ENCODE peak calls at places on chromosomes 4 and X, in seven cellular contexts. V is CD8-positive, alpha-beta memory T cell; B is A673; H is vagina; N is HCT116; Z is tibial artery; T is fibroblast of lung. Y is an unnamed sample.

GRCh38 chr4:6910340-6910959 is 824 bp downstream of the TBC1D14 start:
- DNase-seq in N (no peak), B (peak), Z (no peak), V (no peak), H (no peak), T (no peak), Y (no peak)

GRCh38 chr4:107862658-107863057 is 37.9 kb downstream of the SGMS2 start:
- DNase-seq in N (peak), B (no peak), V (no peak), H (no peak), Z (no peak), T (peak), Y (peak)

GRCh38 chr4:107744532-107744931 is 24.5 kb upstream of the PAPSS1 start:
- DNase-seq in Z (no peak), H (no peak), T (no peak), B (no peak), N (no peak), V (no peak), Y (no peak)

GRCh38 chrX:9197231-9197630 is 163.3 kb upstream of the FAM9B start:
- DNase-seq in N (no peak), H (no peak), Z (no peak), B (no peak), V (no peak), T (peak), Y (no peak)

GRCh38 chr4:101238706-101239105 is 108.6 kb downstream of the PPP3CA start:
- DNase-seq in H (no peak), T (peak), V (no peak), B (peak), Z (no peak), N (no peak), Y (peak)

GRCh38 chr4:3462790-3463415 is at the start of gene DOK7:
- DNase-seq in Z (peak), T (no peak), N (no peak), B (no peak), H (no peak), V (no peak), Y (no peak)

GRCh38 chrX:40201486-40201885 is 103.7 kb upstream of the BCOR start:
- DNase-seq in Z (no peak), H (no peak), B (no peak), N (no peak), T (no peak), V (peak), Y (no peak)

GRCh38 chr4:52250124-52250523 is 199.0 kb downstream of the SPATA18 start:
- DNase-seq in B (peak), H (no peak), Z (peak), T (no peak), N (no peak), V (no peak), Y (no peak)

GRCh38 chr4:33411182-33411581 is 2691.0 kb downstream of the PCDH7 start:
- DNase-seq in B (no peak), Z (no peak), T (peak), N (peak), H (no peak), V (no peak), Y (no peak)

GRCh38 chrX:26851981-26852380 is 611.2 kb downstream of the PPP4R3C start:
- DNase-seq in Z (no peak), V (no peak), B (no peak), T (peak), H (no peak), N (peak), Y (no peak)

GRCh38 chrX:117508021-117508420 is 608.6 kb downstream of the KLHL13 start:
- DNase-seq in H (no peak), N (no peak), T (no peak), Z (no peak), V (no peak), B (no peak), Y (no peak)

GRCh38 chr4:84500386-84501196 is 1.5 kb upstream of the NKX6-1 start:
- DNase-seq in V (no peak), Z (no peak), T (no peak), N (no peak), B (no peak), H (no peak), Y (no peak)

GRCh38 chr4:84501197-84501492 is 2.1 kb upstream of the NKX6-1 start:
- DNase-seq in V (no peak), T (no peak), Z (no peak), B (no peak), N (no peak), H (no peak), Y (no peak)

GRCh38 chr4:84498203-84499026 is 677 bp downstream of the NKX6-1 start:
- DNase-seq in B (peak), N (peak), V (no peak), Z (no peak), T (peak), H (no peak), Y (peak)

GRCh38 chr4:84497835-84498202 is 1.3 kb downstream of the NKX6-1 start:
- DNase-seq in B (no peak), V (no peak), N (no peak), T (no peak), H (no peak), Z (no peak), Y (peak)

GRCh38 chr4:84499065-84499982 is at the start of gene NKX6-1:
- DNase-seq in H (no peak), T (peak), B (peak), Z (peak), V (no peak), N (peak), Y (peak)
- H3K27ac ChIP-seq in H (no peak), T (no peak), B (peak), Z (no peak), V (no peak), N (peak), Y (peak)

GRCh38 chrX:154374361-154375155 is at the start of gene FLNA:
- DNase-seq in V (no peak), N (no peak), H (no peak), B (no peak), Z (peak), T (no peak), Y (no peak)
- H3K4me3 ChIP-seq in V (peak), N (peak), H (peak), B (peak), Z (peak), T (peak), Y (peak)

DNA sequence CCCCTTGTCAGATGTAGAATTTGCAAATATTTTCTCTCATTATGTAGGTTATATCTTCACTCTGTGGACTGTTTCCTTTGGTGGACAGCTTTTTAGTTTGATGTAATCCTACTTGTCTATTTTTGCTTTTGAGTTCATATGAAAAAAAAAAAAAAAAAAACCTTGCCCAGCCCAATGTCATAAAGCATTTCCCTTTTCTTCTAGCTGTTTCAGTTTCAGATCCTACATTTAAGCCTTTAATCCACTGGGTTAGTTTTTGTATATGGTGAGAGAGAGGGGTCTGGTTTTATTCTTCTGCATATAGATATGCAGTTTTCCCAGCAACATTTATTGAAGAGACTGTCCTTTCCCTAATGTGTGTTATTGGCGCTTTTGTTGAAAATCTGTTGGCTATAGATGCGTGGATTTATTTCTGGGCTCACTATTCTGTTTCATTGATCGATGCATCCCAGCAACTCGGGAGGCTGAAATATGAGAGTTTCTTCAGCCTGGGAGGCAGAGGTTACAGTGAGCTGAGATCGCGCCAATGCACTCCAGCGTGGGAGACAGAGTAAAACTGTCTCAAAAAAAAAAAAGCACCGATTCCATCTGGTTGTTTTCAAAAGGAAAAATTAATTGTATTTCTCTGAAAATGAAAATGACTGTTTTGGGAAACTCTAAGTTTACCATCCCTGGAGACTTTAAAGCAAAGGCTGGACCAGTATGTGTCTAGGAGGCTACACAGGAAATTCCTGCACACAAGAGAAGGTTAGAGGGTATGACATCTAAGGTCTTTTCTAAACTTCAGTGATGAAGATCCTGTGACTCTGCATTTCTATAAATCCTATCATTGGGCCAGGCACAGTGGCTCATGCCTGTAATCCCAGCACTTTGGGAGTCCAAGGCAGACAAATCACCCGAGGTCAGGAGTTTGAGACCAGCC is 35.6 kb downstream of the STEEP1 start:
- DNase-seq in N (no peak), Z (no peak), H (no peak), T (no peak), B (no peak), V (no peak), Y (no peak)
- H3K27ac ChIP-seq in N (no peak), Z (no peak), H (no peak), T (no peak), B (no peak), V (no peak), Y (no peak)

DNA sequence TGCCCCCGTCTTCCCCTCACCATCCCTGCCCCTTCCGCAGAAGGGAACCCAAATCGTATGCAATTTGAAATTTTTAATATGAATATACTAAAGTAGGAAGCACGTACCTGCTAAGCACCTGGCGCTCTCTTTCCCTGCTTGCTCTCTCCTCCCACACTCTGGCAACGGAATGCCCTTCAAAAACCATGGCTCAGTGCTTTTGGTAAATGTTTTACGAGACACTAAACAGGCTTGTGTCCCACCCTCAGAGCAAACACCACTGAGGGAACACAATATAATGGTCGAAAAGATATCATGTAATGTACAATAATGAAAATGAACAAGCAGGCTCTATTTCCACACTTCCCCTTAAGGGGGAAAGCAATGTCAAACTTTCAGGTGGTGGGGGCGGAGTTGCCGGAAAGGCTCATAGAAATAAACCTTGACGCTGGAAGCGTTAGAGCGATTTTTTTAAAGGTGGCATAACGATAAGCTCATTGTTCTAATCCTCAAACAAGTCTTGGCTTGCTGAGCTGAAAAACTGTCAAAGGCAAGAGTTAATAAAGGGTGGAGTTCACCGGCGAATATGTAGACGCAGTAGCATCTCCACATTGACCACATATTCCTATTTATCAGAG is 115.1 kb downstream of the RBM47 start:
- DNase-seq in N (no peak), V (no peak), Z (no peak), B (no peak), T (no peak), H (no peak), Y (no peak)
- H3K4me3 ChIP-seq in N (no peak), V (no peak), Z (no peak), B (no peak), T (no peak), H (no peak), Y (no peak)